ENCODE peak calls at places on chromosomes 11 and 22, in ten cellular contexts. K, Q, I, H, J, R, G, E, D and C are unnamed samples.

GRCh38 chr22:44705022-44705297 is 3.0 kb downstream of the PRR5 start:
- DNase-seq in K (no peak), Q (no peak), I (no peak), H (no peak), J (no peak), R (no peak), G (no peak), E (no peak), D (no peak), C (no peak)

GRCh38 chr22:45441158-45441557 is 27.7 kb downstream of the RIBC2 start:
- DNase-seq in K (peak; percentile 7), Q (peak; percentile 53), I (peak; percentile 44), H (peak; percentile 20), J (peak; percentile 73), R (peak; percentile 78), G (peak; percentile 84), E (peak; percentile 62), D (peak; percentile 23), C (no peak)

GRCh38 chr11:844693-845644 is 2.3 kb downstream of the TSPAN4 start:
- DNase-seq in K (no peak), Q (peak; percentile 81), I (no peak), H (peak; percentile 75), J (peak; percentile 94), R (peak; percentile 85), G (peak; percentile 99), E (peak; percentile 84), D (peak; percentile 20), C (no peak)

GRCh38 chr11:115939726-115940421 is 435.7 kb upstream of the CADM1 start:
- DNase-seq in K (no peak), Q (no peak), I (no peak), H (no peak), J (no peak), R (peak; percentile 68), G (no peak), E (no peak), D (no peak), C (no peak)

GRCh38 chr11:118812485-118812884 is 21.5 kb upstream of the DDX6 start:
- DNase-seq in K (no peak), Q (no peak), I (no peak), H (no peak), J (no peak), R (no peak), G (no peak), E (no peak), D (no peak), C (no peak)

GRCh38 chr22:26828311-26828710 is 170.9 kb downstream of the MIAT start:
- DNase-seq in K (no peak), Q (no peak), I (no peak), H (no peak), J (no peak), R (peak; percentile 35), G (no peak), E (no peak), D (no peak), C (no peak)

GRCh38 chr22:46456818-46457163 is 80.6 kb downstream of the CELSR1 start:
- DNase-seq in K (no peak), Q (no peak), I (no peak), H (no peak), J (no peak), R (no peak), G (no peak), E (no peak), D (no peak), C (no peak)

GRCh38 chr22:35681454-35682050 is 33.3 kb downstream of the APOL6 start:
- DNase-seq in K (no peak), Q (no peak), I (peak; percentile 28), H (no peak), J (no peak), R (no peak), G (no peak), E (no peak), D (no peak), C (no peak)

GRCh38 chr11:74417860-74418508 is 19.8 kb upstream of the PGM2L1 start:
- DNase-seq in K (no peak), Q (peak; percentile 5), I (peak; percentile 5), H (no peak), J (no peak), R (no peak), G (no peak), E (no peak), D (no peak), C (no peak)

GRCh38 chr11:85379066-85379465 is 248.1 kb downstream of the DLG2 start:
- DNase-seq in K (no peak), Q (no peak), I (no peak), H (no peak), J (no peak), R (no peak), G (no peak), E (no peak), D (no peak), C (no peak)

GRCh38 chr22:50628543-50629134 is 687 bp upstream of the ARSA start:
- DNase-seq in K (no peak), Q (no peak), I (no peak), H (no peak), J (no peak), R (no peak), G (peak; percentile 63), E (no peak), D (no peak), C (no peak)

GRCh38 chr11:66346476-66347424 is 679 bp downstream of the B4GAT1 start:
- DNase-seq in K (no peak), Q (no peak), I (no peak), H (no peak), J (peak; percentile 45), R (peak; percentile 26), G (no peak), E (peak; percentile 28), D (peak; percentile 52), C (no peak)

GRCh38 chr22:36323855-36324331 is 63.9 kb downstream of the MYH9 start:
- DNase-seq in K (no peak), Q (peak; percentile 43), I (no peak), H (no peak), J (peak; percentile 85), R (no peak), G (no peak), E (no peak), D (peak; percentile 19), C (no peak)

GRCh38 chr11:79076526-79077115 is 364.2 kb downstream of the TENM4 start:
- DNase-seq in K (peak; percentile 2), Q (no peak), I (peak; percentile 23), H (no peak), J (peak; percentile 68), R (peak; percentile 56), G (no peak), E (no peak), D (no peak), C (no peak)

GRCh38 chr11:104956528-104956927 is 11.8 kb downstream of the CASP4 start:
- DNase-seq in K (no peak), Q (no peak), I (peak; percentile 83), H (peak; percentile 31), J (no peak), R (no peak), G (no peak), E (peak; percentile 34), D (no peak), C (no peak)

GRCh38 chr22:27984001-27984695 is 65.1 kb upstream of the PITPNB start:
- DNase-seq in K (no peak), Q (no peak), I (no peak), H (no peak), J (no peak), R (no peak), G (peak; percentile 29), E (no peak), D (no peak), C (no peak)

GRCh38 chr11:11538277-11538960 is 83.4 kb downstream of the GALNT18 start:
- DNase-seq in K (no peak), Q (no peak), I (no peak), H (no peak), J (peak; percentile 87), R (no peak), G (no peak), E (no peak), D (no peak), C (no peak)